ENCODE peak calls at places on chromosomes 1 and 21, in nine cellular contexts. R is left lung; S is stimulated activated CD4-positive, alpha-beta T cell treated with anti-CD3 and anti-CD28 coated beads, Interleukin-4, amount 100 ng/mL, for 1 hour; I is HFFc6; Y is NT2/D1; N is Daoy; J is Ammon's horn; D is AML-193; B is stimulated activated naive B cell treated with anti-CD40 and anti-IgM and Interleukin-4, amounts not matched to agents 10 μg/mL and 1 μg/mL and 100 μg/mL, for 72 hours. Q is an unnamed sample.

GRCh38 chr21:41583274-41583790 is 75.4 kb upstream of the TMPRSS2 start:
- DNase-seq in I (no peak), S (no peak), Y (no peak), R (peak; percentile 82), D (no peak), B (no peak), J (no peak), N (no peak), Q (no peak)

GRCh38 chr1:40622051-40622450 is 43.4 kb downstream of the RIMS3 start:
- DNase-seq in N (no peak), I (no peak), B (no peak), J (no peak), Y (no peak), D (no peak), S (no peak), R (no peak), Q (no peak)

GRCh38 chr1:237316352-237316751 is 274.4 kb downstream of the RYR2 start:
- DNase-seq in Y (no peak), R (no peak), B (no peak), D (no peak), J (no peak), N (no peak), S (no peak), I (no peak), Q (no peak)

GRCh38 chr1:116449578-116449977 is 76.5 kb downstream of the ATP1A1 start:
- DNase-seq in J (no peak), D (no peak), B (no peak), R (no peak), Y (no peak), N (no peak), I (no peak), S (no peak), Q (no peak)

GRCh38 chr1:2630498-2631135 is 2.2 kb downstream of the MMEL1 start:
- DNase-seq in Y (no peak), D (no peak), B (no peak), R (no peak), J (no peak), N (no peak), S (no peak), I (no peak), Q (no peak)

GRCh38 chr1:111848852-111849545 is 93.3 kb downstream of the DDX20 start:
- DNase-seq in B (no peak), R (no peak), I (no peak), D (no peak), J (no peak), N (no peak), Y (no peak), S (no peak), Q (no peak)

GRCh38 chr1:215146252-215146975 is 63.9 kb downstream of the KCNK2 start:
- DNase-seq in D (peak; percentile 86), Y (peak; percentile 25), N (peak; percentile 9), R (no peak), B (no peak), I (peak; percentile 18), S (no peak), J (no peak), Q (no peak)

GRCh38 chr1:7105258-7105657 is 320.0 kb downstream of the CAMTA1 start:
- DNase-seq in D (no peak), N (no peak), J (no peak), R (no peak), S (no peak), I (no peak), Y (no peak), B (no peak), Q (no peak)

GRCh38 chr1:118360817-118361216 is 175.8 kb upstream of the SPAG17 start:
- DNase-seq in S (no peak), N (peak; percentile 30), Y (no peak), J (no peak), B (no peak), R (no peak), D (no peak), I (peak; percentile 70), Q (no peak)

GRCh38 chr1:80212021-80212420 is 1205.5 kb upstream of the ADGRL4 start:
- DNase-seq in S (no peak), I (no peak), J (no peak), Y (no peak), B (no peak), R (no peak), N (no peak), D (no peak), Q (no peak)

GRCh38 chr1:62407398-62408009 is 29.3 kb upstream of the USP1 start:
- DNase-seq in N (peak; percentile 42), R (no peak), S (no peak), I (peak; percentile 47), Y (peak; percentile 63), D (peak; percentile 61), J (peak; percentile 69), B (no peak), Q (peak; percentile 30)

GRCh38 chr1:234486858-234487830 is 8.2 kb upstream of the TARBP1 start:
- DNase-seq in Y (no peak), S (no peak), J (peak; percentile 89), R (no peak), D (peak; percentile 84), B (no peak), N (peak; percentile 56), I (peak; percentile 80), Q (peak; percentile 63)

GRCh38 chr1:153526132-153526543 is 9.7 kb downstream of the S100A6 start:
- DNase-seq in I (no peak), J (no peak), S (no peak), D (no peak), N (no peak), R (no peak), Y (no peak), B (no peak), Q (no peak)

GRCh38 chr1:245105815-245106410 is 48.9 kb upstream of the KIF26B start:
- DNase-seq in N (no peak), B (no peak), R (no peak), Y (no peak), J (no peak), D (no peak), S (no peak), I (no peak), Q (no peak)

GRCh38 chr1:223019236-223019635 is 123.8 kb downstream of the TLR5 start:
- DNase-seq in Y (no peak), R (no peak), J (no peak), B (no peak), S (no peak), I (no peak), D (no peak), N (no peak), Q (no peak)

GRCh38 chr1:151005729-151006330 is 872 bp downstream of the MINDY1 start:
- DNase-seq in D (no peak), J (no peak), N (no peak), R (no peak), S (no peak), I (no peak), Y (no peak), B (no peak), Q (no peak)

GRCh38 chr1:180611016-180611930 is 20.5 kb upstream of the XPR1 start:
- DNase-seq in I (no peak), D (peak; percentile 49), S (no peak), B (no peak), R (no peak), J (peak; percentile 75), N (no peak), Y (no peak), Q (no peak)

GRCh38 chr1:107414550-107414949 is 273.7 kb downstream of the NTNG1 start:
- DNase-seq in I (no peak), S (no peak), Y (no peak), J (no peak), D (no peak), R (no peak), N (no peak), B (no peak), Q (no peak)